ENCODE peak calls at places on chromosomes 7 and 10, in eight cellular contexts. Z is SJSA1; D is uterus; H is neural progenitor cell; O is body of pancreas; M is lung; C is CD8-positive, alpha-beta memory T cell; L is neuronal stem cell. J is an unnamed sample.
A peak's percentile ranks its signal among the peaks of the same experiment; 100 is the strongest.

GRCh38 chr7:5636914-5637313 is 144.5 kb downstream of the RNF216 start:
- DNase-seq in Z (peak; percentile 89), D (peak; percentile 88), H (peak; percentile 36), O (peak; percentile 52), M (no peak), C (no peak), L (no peak), J (peak; percentile 52)

GRCh38 chr10:58697691-58698090 is 185.0 kb downstream of the BICC1 start:
- DNase-seq in Z (no peak), D (no peak), H (no peak), O (no peak), M (no peak), C (no peak), L (no peak), J (no peak)

GRCh38 chr7:138538518-138538917 is 78.5 kb downstream of the TRIM24 start:
- DNase-seq in Z (no peak), D (no peak), H (no peak), O (no peak), M (no peak), C (no peak), L (no peak), J (no peak)

GRCh38 chr10:110753462-110753861 is 109.3 kb downstream of the RBM20 start:
- DNase-seq in Z (no peak), D (no peak), H (no peak), O (no peak), M (no peak), C (no peak), L (no peak), J (no peak)

GRCh38 chr7:1087952-1088920 is at the start of gene GPER1:
- DNase-seq in Z (no peak), D (peak; percentile 56), H (peak; percentile 80), O (peak; percentile 68), M (peak; percentile 56), C (no peak), L (peak; percentile 32), J (peak; percentile 66)

GRCh38 chr7:108526768-108527017 is 758 bp upstream of the PNPLA8 start:
- DNase-seq in Z (no peak), D (no peak), H (no peak), O (no peak), M (no peak), C (no peak), L (no peak), J (no peak)

GRCh38 chr7:100687261-100687660 is 6.8 kb downstream of the GIGYF1 start:
- DNase-seq in Z (peak; percentile 42), D (no peak), H (no peak), O (no peak), M (no peak), C (no peak), L (no peak), J (no peak)

GRCh38 chr10:67863094-67863493 is 21.4 kb upstream of the SIRT1 start:
- DNase-seq in Z (no peak), D (no peak), H (no peak), O (no peak), M (no peak), C (no peak), L (no peak), J (no peak)

GRCh38 chr7:116212859-116213258 is 2.5 kb downstream of the TES start:
- DNase-seq in Z (no peak), D (no peak), H (no peak), O (no peak), M (no peak), C (no peak), L (no peak), J (no peak)

GRCh38 chr10:125584954-125585353 is 98.0 kb downstream of the TEX36 start:
- DNase-seq in Z (no peak), D (no peak), H (no peak), O (no peak), M (no peak), C (no peak), L (no peak), J (no peak)

GRCh38 chr7:98514211-98515150 is 102.6 kb upstream of the NPTX2 start:
- DNase-seq in Z (no peak), D (no peak), H (no peak), O (no peak), M (no peak), C (no peak), L (no peak), J (no peak)

DNA sequence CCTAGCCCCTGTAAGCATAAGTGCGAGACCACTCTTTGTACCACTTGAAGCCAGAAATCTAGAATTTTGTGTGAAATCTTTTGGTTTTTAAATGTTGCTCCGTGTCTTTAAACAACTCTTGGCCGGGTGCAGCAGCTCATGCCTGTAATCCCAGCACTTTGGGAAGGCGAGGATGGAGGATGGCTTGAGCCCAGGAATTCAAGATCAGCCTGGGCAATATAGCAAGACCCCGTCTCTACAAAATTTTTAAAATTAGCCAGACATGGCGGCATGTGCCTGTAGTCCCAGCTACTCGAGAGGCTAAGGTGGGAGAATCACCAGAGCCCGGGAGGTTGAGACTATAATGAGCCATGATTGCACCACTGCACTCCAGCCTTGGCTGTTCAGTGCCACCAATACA is 4.4 kb upstream of the SLF2 start:
- DNase-seq in Z (no peak), D (no peak), H (no peak), O (no peak), M (no peak), C (no peak), L (no peak), J (no peak)
- H3K4me1 ChIP-seq in Z (peaks cover 54% of the 10 kb centered on the region), D (no peaks in the 10 kb centered on the region), H (peaks cover 24% of the 10 kb centered on the region), O (peaks cover 10% of the 10 kb centered on the region), M (no peaks in the 10 kb centered on the region), C (peaks cover 8% of the 10 kb centered on the region), L (peaks cover 12% of the 10 kb centered on the region), J (no peaks in the 10 kb centered on the region)

GRCh38 chr10:927131-927530 is 4.4 kb downstream of the LARP4B start:
- DNase-seq in Z (no peak), D (no peak), H (no peak), O (no peak), M (no peak), C (no peak), L (no peak), J (no peak)
- H3K36me3 ChIP-seq in Z (peaks cover 48% of the 10 kb centered on the region), D (no peaks in the 10 kb centered on the region), H (no peaks in the 10 kb centered on the region), O (no peaks in the 10 kb centered on the region), M (peaks cover 9% of the 10 kb centered on the region), C (peaks cover 3% of the 10 kb centered on the region), L (peaks cover 55% of the 10 kb centered on the region), J (peaks cover 28% of the 10 kb centered on the region)

DNA sequence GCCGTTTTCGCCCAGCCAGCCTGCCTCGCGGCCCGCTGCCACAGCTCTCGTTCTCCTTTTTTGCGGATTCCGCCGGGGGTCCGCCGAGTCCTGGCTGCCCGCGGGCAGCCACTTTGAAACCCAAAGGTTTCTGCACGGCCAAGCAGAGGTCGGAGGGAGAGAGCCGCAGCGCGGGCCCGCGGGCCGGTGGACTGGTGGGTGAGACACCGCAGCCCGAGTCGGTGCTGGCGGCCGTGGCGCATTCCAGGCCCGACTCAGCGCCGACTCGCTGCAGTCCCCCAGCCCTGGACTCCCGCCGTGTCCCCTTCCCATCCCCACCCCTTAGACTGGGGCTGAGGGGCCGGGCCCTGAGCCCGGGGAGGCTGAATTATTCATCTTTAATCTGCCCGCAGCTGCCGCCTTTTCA is 2.4 kb downstream of the PAX2 start:
- DNase-seq in Z (no peak), D (no peak), H (peak; percentile 80), O (no peak), M (no peak), C (no peak), L (no peak), J (no peak)
- H3K4me1 ChIP-seq in Z (no peaks in the 10 kb centered on the region), D (peaks cover 34% of the 10 kb centered on the region), H (peaks cover 57% of the 10 kb centered on the region), O (peaks cover 54% of the 10 kb centered on the region), M (no peaks in the 10 kb centered on the region), C (peaks cover 20% of the 10 kb centered on the region), L (peaks cover 8% of the 10 kb centered on the region), J (peaks cover 53% of the 10 kb centered on the region)

DNA sequence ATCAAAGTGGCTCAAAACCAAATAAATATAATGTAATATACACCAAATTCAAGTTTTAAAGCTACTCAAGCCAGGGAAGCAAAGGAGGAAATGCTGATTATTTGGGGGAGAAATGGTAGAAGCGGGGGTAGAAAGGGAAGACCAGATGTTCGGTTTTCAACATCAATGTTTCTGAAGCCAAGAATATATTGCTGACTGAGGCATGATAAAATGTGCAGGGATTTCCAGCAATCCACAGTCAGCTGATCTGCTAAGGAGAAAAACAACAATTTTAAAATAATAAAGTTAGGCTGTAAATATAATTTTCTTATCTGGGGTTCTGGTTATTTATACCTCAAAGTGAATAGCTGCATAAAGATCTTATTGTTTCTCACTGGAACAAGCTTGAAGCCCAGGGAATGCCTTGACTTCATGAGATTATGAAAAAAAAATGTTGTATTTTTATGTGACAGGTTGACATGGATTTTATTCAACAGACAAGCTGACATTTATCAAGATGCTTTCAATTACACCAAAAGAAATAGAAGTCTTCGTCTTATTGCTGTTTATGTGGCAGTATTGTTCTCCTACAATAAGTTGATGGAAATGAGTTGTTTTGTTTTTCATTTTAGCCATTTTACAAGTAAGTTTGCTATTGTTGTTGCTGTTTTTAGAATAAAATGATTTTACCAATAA is 28.6 kb upstream of the BMPER start:
- DNase-seq in Z (no peak), D (no peak), H (no peak), O (no peak), M (no peak), C (no peak), L (no peak), J (no peak)
- H3K36me3 ChIP-seq in Z (no peaks in the 10 kb centered on the region), D (no peaks in the 10 kb centered on the region), H (no peaks in the 10 kb centered on the region), O (no peaks in the 10 kb centered on the region), M (no peaks in the 10 kb centered on the region), C (no peaks in the 10 kb centered on the region), L (no peaks in the 10 kb centered on the region), J (no peaks in the 10 kb centered on the region)

J was measured in heart right ventricle.